ENCODE peak calls at places on chromosomes 6 and 20, in seven cellular contexts. M, F, Y, Z, O, E and A are unnamed samples.

GRCh38 chr6:129672345-129672691 is 37.7 kb downstream of the ARHGAP18 start:
- DNase-seq in E (no peak), Y (no peak), M (no peak), O (no peak), F (no peak), Z (no peak), A (no peak)

GRCh38 chr20:45337367-45338120 is 10.7 kb downstream of the SDC4 start:
- DNase-seq in Z (peak; percentile 83), Y (no peak), M (peak; percentile 69), E (no peak), O (peak; percentile 77), F (no peak), A (peak; percentile 91)

GRCh38 chr6:2693191-2693590 is 57.5 kb downstream of the MYLK4 start:
- DNase-seq in Y (no peak), E (no peak), F (no peak), O (no peak), M (no peak), Z (no peak), A (no peak)

GRCh38 chr20:62183426-62184142 is 756 bp downstream of the MTG2 start:
- DNase-seq in E (no peak), M (no peak), O (no peak), Z (no peak), F (no peak), Y (no peak), A (no peak)

GRCh38 chr20:39822667-39823066 is 860.5 kb downstream of the DHX35 start:
- DNase-seq in E (no peak), M (no peak), F (no peak), O (no peak), Y (no peak), Z (no peak), A (no peak)

GRCh38 chr6:63452117-63452516 is 120.2 kb upstream of the LOC128125822 start:
- DNase-seq in F (no peak), M (no peak), E (no peak), Z (no peak), O (peak; percentile 65), Y (no peak), A (no peak)

GRCh38 chr20:59023616-59024015 is 4.4 kb downstream of the TUBB1 start:
- DNase-seq in E (no peak), Z (no peak), F (no peak), M (no peak), O (no peak), Y (no peak), A (no peak)

GRCh38 chr20:41428285-41428684 is 61.7 kb upstream of the EMILIN3 start:
- DNase-seq in F (no peak), Y (no peak), E (peak; percentile 29), Z (no peak), O (peak; percentile 66), M (no peak), A (no peak)

GRCh38 chr6:140486468-140487361 is 1112.3 kb upstream of the CITED2 start:
- DNase-seq in Y (no peak), O (no peak), F (no peak), Z (no peak), E (no peak), M (no peak), A (no peak)

GRCh38 chr6:117960906-117961700 is 54.0 kb downstream of the SLC35F1 start:
- DNase-seq in M (no peak), Z (no peak), F (no peak), O (no peak), E (no peak), Y (no peak), A (no peak)

GRCh38 chr6:71473908-71474307 is 185.3 kb downstream of the OGFRL1 start:
- DNase-seq in Z (no peak), M (peak; percentile 82), Y (no peak), O (peak; percentile 13), F (no peak), E (no peak), A (peak; percentile 33)

GRCh38 chr6:114194362-114195343 is 148.2 kb downstream of the HS3ST5 start:
- DNase-seq in Z (no peak), Y (no peak), O (peak; percentile 12), F (no peak), E (no peak), M (peak; percentile 32), A (no peak)

GRCh38 chr20:53827996-53828672 is 234.5 kb upstream of the ZNF217 start:
- DNase-seq in F (no peak), E (no peak), M (no peak), O (peak; percentile 67), Z (no peak), Y (no peak), A (no peak)

GRCh38 chr6:134585529-134585873 is 267.6 kb upstream of the SGK1 start:
- DNase-seq in Z (no peak), F (no peak), Y (no peak), O (no peak), E (no peak), M (no peak), A (no peak)

GRCh38 chr6:40788661-40789111 is 201.5 kb upstream of the LRFN2 start:
- DNase-seq in M (no peak), F (no peak), Y (no peak), O (no peak), E (no peak), Z (no peak), A (no peak)

GRCh38 chr6:21987501-21987957 is 309.3 kb downstream of the PRL start:
- DNase-seq in Y (no peak), E (no peak), Z (peak; percentile 62), O (peak; percentile 90), M (peak; percentile 67), F (peak; percentile 19), A (peak; percentile 71)

GRCh38 chr6:18386302-18386976 is 711 bp upstream of the RNF144B start:
- DNase-seq in Z (no peak), O (no peak), F (no peak), E (no peak), Y (no peak), M (peak; percentile 65), A (peak; percentile 70)

GRCh38 chr6:56314683-56315523 is 67.5 kb upstream of the COL21A1 start:
- DNase-seq in E (no peak), Y (no peak), O (peak; percentile 50), M (no peak), Z (peak; percentile 80), F (peak; percentile 48), A (no peak)